ENCODE peak calls at places on chromosome 6, in five cellular contexts. One of them, this sample, is unnamed.
A peak's percentile ranks its signal among the peaks of the same experiment; 100 is the strongest.

GRCh38 chr6:110518281-110518623 is 41.8 kb upstream of the SLC22A16 start:
- DNase-seq in astrocyte of the spinal cord: no peak
- DNase-seq in stomach: no peak
- DNase-seq in right cardiac atrium: no peak
- DNase-seq in transverse colon: no peak
- DNase-seq in this sample: no peak

GRCh38 chr6:44132476-44132875 is 5.1 kb downstream of the TMEM63B start:
- DNase-seq in stomach: peak; percentile 47
- DNase-seq in right cardiac atrium: no peak
- DNase-seq in transverse colon: peak; percentile 74
- DNase-seq in astrocyte of the spinal cord: no peak
- DNase-seq in this sample: no peak

GRCh38 chr6:91045152-91045551 is 458.3 kb upstream of the MAP3K7 start:
- DNase-seq in astrocyte of the spinal cord: no peak
- DNase-seq in right cardiac atrium: no peak
- DNase-seq in transverse colon: no peak
- DNase-seq in stomach: no peak
- DNase-seq in this sample: no peak

GRCh38 chr6:141097471-141097870 is 1035.3 kb upstream of the GJE1 start:
- DNase-seq in transverse colon: no peak
- DNase-seq in right cardiac atrium: no peak
- DNase-seq in astrocyte of the spinal cord: no peak
- DNase-seq in stomach: no peak
- DNase-seq in this sample: no peak

GRCh38 chr6:150622941-150623874 is 23.5 kb downstream of the PLEKHG1 start:
- DNase-seq in transverse colon: no peak
- DNase-seq in right cardiac atrium: no peak
- DNase-seq in stomach: no peak
- DNase-seq in astrocyte of the spinal cord: no peak
- DNase-seq in this sample: no peak

GRCh38 chr6:13711384-13711725 is 280 bp downstream of the RANBP9 start:
- DNase-seq in transverse colon: no peak
- DNase-seq in stomach: no peak
- DNase-seq in astrocyte of the spinal cord: no peak
- DNase-seq in right cardiac atrium: no peak
- DNase-seq in this sample: no peak

GRCh38 chr6:13014551-13015378 is 298.2 kb downstream of the PHACTR1 start:
- DNase-seq in astrocyte of the spinal cord: no peak
- DNase-seq in stomach: no peak
- DNase-seq in right cardiac atrium: peak; percentile 50
- DNase-seq in transverse colon: no peak
- DNase-seq in this sample: no peak

GRCh38 chr6:53112871-53113270 is 35.8 kb downstream of the GCM1 start:
- DNase-seq in stomach: peak; percentile 43
- DNase-seq in transverse colon: no peak
- DNase-seq in astrocyte of the spinal cord: no peak
- DNase-seq in right cardiac atrium: no peak
- DNase-seq in this sample: no peak

GRCh38 chr6:129575378-129576118 is 134.4 kb downstream of the ARHGAP18 start:
- DNase-seq in stomach: no peak
- DNase-seq in astrocyte of the spinal cord: peak; percentile 75
- DNase-seq in right cardiac atrium: no peak
- DNase-seq in transverse colon: no peak
- DNase-seq in this sample: no peak

GRCh38 chr6:137309078-137309762 is 90.0 kb upstream of the IFNGR1 start:
- DNase-seq in astrocyte of the spinal cord: peak; percentile 77
- DNase-seq in right cardiac atrium: peak; percentile 79
- DNase-seq in transverse colon: peak; percentile 82
- DNase-seq in stomach: peak; percentile 86
- DNase-seq in this sample: peak; percentile 86

GRCh38 chr6:91132461-91132860 is 545.6 kb upstream of the MAP3K7 start:
- DNase-seq in stomach: no peak
- DNase-seq in astrocyte of the spinal cord: peak; percentile 26
- DNase-seq in right cardiac atrium: no peak
- DNase-seq in transverse colon: no peak
- DNase-seq in this sample: peak; percentile 74

GRCh38 chr6:6225885-6226284 is 94.6 kb downstream of the F13A1 start:
- DNase-seq in astrocyte of the spinal cord: no peak
- DNase-seq in right cardiac atrium: no peak
- DNase-seq in transverse colon: peak; percentile 30
- DNase-seq in stomach: no peak
- DNase-seq in this sample: no peak

GRCh38 chr6:168095741-168096250 is 16.8 kb upstream of the FRMD1 start:
- DNase-seq in astrocyte of the spinal cord: no peak
- DNase-seq in transverse colon: no peak
- DNase-seq in right cardiac atrium: peak; percentile 3
- DNase-seq in stomach: no peak
- DNase-seq in this sample: no peak

GRCh38 chr6:153150400-153150766 is 19.3 kb upstream of the RGS17 start:
- DNase-seq in transverse colon: no peak
- DNase-seq in astrocyte of the spinal cord: no peak
- DNase-seq in stomach: no peak
- DNase-seq in right cardiac atrium: no peak
- DNase-seq in this sample: no peak

GRCh38 chr6:125361868-125362267 is 60.1 kb upstream of the HDDC2 start:
- DNase-seq in right cardiac atrium: no peak
- DNase-seq in stomach: no peak
- DNase-seq in transverse colon: no peak
- DNase-seq in astrocyte of the spinal cord: no peak
- DNase-seq in this sample: no peak

GRCh38 chr6:130366011-130366963 is at the start of gene TMEM200A:
- DNase-seq in right cardiac atrium: peak; percentile 48
- DNase-seq in stomach: peak; percentile 30
- DNase-seq in transverse colon: peak; percentile 23
- DNase-seq in astrocyte of the spinal cord: peak; percentile 61
- DNase-seq in this sample: peak; percentile 64

GRCh38 chr6:151148111-151148510 is 91.7 kb upstream of the AKAP12 start:
- DNase-seq in stomach: no peak
- DNase-seq in astrocyte of the spinal cord: no peak
- DNase-seq in right cardiac atrium: peak; percentile 65
- DNase-seq in transverse colon: no peak
- DNase-seq in this sample: no peak

GRCh38 chr6:108448481-108448880 is 112.2 kb upstream of the FOXO3 start:
- DNase-seq in right cardiac atrium: no peak
- DNase-seq in astrocyte of the spinal cord: no peak
- DNase-seq in transverse colon: no peak
- DNase-seq in stomach: no peak
- DNase-seq in this sample: no peak

GRCh38 chr6:7615611-7616383 is 25.8 kb downstream of the SNRNP48 start:
- DNase-seq in stomach: peak; percentile 38
- DNase-seq in right cardiac atrium: no peak
- DNase-seq in transverse colon: peak; percentile 33
- DNase-seq in astrocyte of the spinal cord: peak; percentile 65
- DNase-seq in this sample: no peak

GRCh38 chr6:135601857-135602256 is 104.3 kb upstream of the AHI1 start:
- DNase-seq in stomach: no peak
- DNase-seq in right cardiac atrium: no peak
- DNase-seq in transverse colon: no peak
- DNase-seq in astrocyte of the spinal cord: no peak
- DNase-seq in this sample: no peak

GRCh38 chr6:45212976-45213375 is 115.2 kb upstream of the RUNX2 start:
- DNase-seq in stomach: no peak
- DNase-seq in right cardiac atrium: no peak
- DNase-seq in astrocyte of the spinal cord: no peak
- DNase-seq in transverse colon: no peak
- DNase-seq in this sample: no peak

GRCh38 chr6:140850438-140850837 is 1282.3 kb upstream of the GJE1 start:
- DNase-seq in stomach: no peak
- DNase-seq in astrocyte of the spinal cord: peak; percentile 56
- DNase-seq in right cardiac atrium: no peak
- DNase-seq in transverse colon: no peak
- DNase-seq in this sample: no peak

GRCh38 chr6:136647363-136647763 is 97.1 kb upstream of the MAP7 start:
- DNase-seq in right cardiac atrium: no peak
- DNase-seq in transverse colon: no peak
- DNase-seq in astrocyte of the spinal cord: peak; percentile 88
- DNase-seq in stomach: peak; percentile 41
- DNase-seq in this sample: no peak

GRCh38 chr6:170462366-170463020 is 90.6 kb downstream of the PSMB1 start:
- DNase-seq in stomach: no peak
- DNase-seq in right cardiac atrium: no peak
- DNase-seq in astrocyte of the spinal cord: no peak
- DNase-seq in transverse colon: no peak
- DNase-seq in this sample: no peak

DNA sequence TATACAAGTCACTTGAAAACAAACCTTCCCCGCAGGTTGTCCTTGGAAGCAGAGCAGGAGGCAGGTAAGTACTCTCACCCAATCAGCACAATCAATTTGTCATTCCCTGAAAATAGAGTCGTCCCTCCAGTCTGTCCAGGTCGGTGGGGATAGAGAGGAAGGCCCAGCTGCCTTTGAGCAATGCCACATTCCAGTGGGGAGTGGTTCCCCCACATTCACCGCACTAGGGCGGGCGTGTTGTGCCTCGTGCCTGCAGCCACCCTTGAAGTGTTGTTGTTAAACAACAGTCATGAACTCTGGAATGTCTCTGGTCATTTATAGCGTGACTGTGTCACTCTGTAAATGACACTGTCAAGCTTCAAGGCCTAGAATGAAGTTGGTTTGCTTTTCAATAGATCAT is 33.4 kb downstream of the PRDM1 start:
- DNase-seq in right cardiac atrium: no peak
- DNase-seq in stomach: no peak
- DNase-seq in transverse colon: peak; percentile 67
- DNase-seq in astrocyte of the spinal cord: no peak
- DNase-seq in this sample: no peak
- H3K4me3 ChIP-seq in right cardiac atrium: no peak overlapping the region
- H3K4me3 ChIP-seq in stomach: no peak overlapping the region
- H3K4me3 ChIP-seq in transverse colon: no peak overlapping the region
- H3K4me3 ChIP-seq in astrocyte of the spinal cord: no peak overlapping the region
- H3K4me3 ChIP-seq in this sample: no peak overlapping the region

DNA sequence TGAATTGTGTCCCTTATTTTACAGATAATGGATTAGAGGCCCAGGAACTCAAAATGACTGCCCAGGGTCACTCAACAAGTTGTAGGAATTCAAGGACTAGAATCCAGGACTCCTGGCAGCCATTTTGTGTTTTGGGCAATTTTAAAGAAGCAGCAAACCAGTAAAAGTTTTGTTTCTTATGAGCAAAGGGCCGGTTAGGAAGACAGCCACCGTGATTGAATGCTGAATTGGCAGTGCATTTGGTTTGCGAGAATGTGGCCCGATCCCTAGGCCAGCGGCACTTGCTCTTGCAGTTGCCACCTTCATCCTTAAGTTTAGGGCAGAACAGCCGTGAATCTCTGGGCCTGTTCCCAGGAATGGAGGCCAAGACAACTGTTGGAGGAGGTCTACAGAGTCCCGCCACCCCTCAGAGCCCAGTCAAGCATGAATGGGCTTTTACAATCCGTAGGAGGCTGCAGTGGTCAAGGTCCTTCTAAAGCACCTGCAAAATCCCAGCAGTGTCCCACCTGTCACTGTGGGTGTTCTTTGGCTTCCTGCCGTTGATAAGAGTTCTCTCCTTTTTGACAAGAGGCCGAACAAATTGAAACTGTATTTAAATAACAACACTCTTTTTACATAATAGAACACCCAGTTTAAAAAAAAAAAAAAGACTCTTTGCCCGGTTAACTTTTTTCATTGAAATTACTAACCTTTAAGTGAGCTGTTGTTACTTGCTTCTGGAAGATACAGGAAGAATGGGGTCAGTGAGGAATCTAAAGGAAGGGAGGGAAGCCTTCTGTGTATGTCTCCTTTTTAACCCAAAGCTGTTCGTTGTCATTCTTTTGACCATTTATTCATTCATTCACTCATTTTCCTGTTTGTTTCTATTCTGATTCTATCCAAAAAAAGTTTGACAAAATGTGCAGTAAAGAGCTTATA is 68.7 kb downstream of the PHACTR2 start:
- DNase-seq in stomach: no peak
- DNase-seq in transverse colon: no peak
- DNase-seq in astrocyte of the spinal cord: no peak
- DNase-seq in right cardiac atrium: no peak
- DNase-seq in this sample: no peak
- H3K4me3 ChIP-seq in stomach: peak overlapping the region; percentile 22
- H3K4me3 ChIP-seq in transverse colon: no peak overlapping the region
- H3K4me3 ChIP-seq in astrocyte of the spinal cord: no peak overlapping the region
- H3K4me3 ChIP-seq in right cardiac atrium: peak overlapping the region; percentile 23
- H3K4me3 ChIP-seq in this sample: no peak overlapping the region

DNA sequence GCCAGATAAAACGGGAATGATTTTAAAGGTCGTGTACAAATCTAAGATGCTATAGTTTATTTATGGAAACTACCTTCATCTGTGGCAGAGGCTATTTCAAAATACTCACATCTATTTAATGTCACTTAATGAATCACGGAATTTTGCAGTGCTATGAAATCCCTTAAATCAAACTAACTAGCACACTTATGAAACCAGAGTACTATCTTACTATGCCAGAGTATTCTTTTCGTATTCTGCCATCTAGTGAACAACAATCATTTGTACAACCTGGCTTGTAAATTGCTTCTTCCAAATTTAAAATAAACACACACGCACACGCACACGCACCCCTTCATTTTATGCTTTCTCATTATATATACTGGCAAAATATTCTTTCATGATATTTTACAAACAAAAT is 78.0 kb upstream of the BMP5 start:
- DNase-seq in right cardiac atrium: no peak
- DNase-seq in transverse colon: no peak
- DNase-seq in stomach: no peak
- DNase-seq in astrocyte of the spinal cord: peak; percentile 63
- DNase-seq in this sample: no peak
- H3K4me3 ChIP-seq in right cardiac atrium: peak overlapping the region; percentile 56
- H3K4me3 ChIP-seq in transverse colon: no peak overlapping the region
- H3K4me3 ChIP-seq in stomach: peak overlapping the region; percentile 5
- H3K4me3 ChIP-seq in astrocyte of the spinal cord: no peak overlapping the region
- H3K4me3 ChIP-seq in this sample: peak overlapping the region; percentile 21

GRCh38 chr6:4381379-4381778 is 246.0 kb upstream of the ECI2 start:
- DNase-seq in stomach: no peak
- DNase-seq in transverse colon: no peak
- DNase-seq in astrocyte of the spinal cord: no peak
- DNase-seq in right cardiac atrium: no peak
- DNase-seq in this sample: no peak

GRCh38 chr6:4380881-4381281 is 245.5 kb upstream of the ECI2 start:
- DNase-seq in right cardiac atrium: no peak
- DNase-seq in transverse colon: no peak
- DNase-seq in astrocyte of the spinal cord: no peak
- DNase-seq in stomach: no peak
- DNase-seq in this sample: no peak

GRCh38 chr6:4383910-4384637 is 248.7 kb upstream of the ECI2 start:
- DNase-seq in transverse colon: no peak
- DNase-seq in astrocyte of the spinal cord: no peak
- DNase-seq in stomach: no peak
- DNase-seq in right cardiac atrium: no peak
- DNase-seq in this sample: no peak

GRCh38 chr6:4384638-4385036 is 249.3 kb upstream of the ECI2 start:
- DNase-seq in transverse colon: no peak
- DNase-seq in right cardiac atrium: no peak
- DNase-seq in stomach: no peak
- DNase-seq in astrocyte of the spinal cord: no peak
- DNase-seq in this sample: no peak

DNA sequence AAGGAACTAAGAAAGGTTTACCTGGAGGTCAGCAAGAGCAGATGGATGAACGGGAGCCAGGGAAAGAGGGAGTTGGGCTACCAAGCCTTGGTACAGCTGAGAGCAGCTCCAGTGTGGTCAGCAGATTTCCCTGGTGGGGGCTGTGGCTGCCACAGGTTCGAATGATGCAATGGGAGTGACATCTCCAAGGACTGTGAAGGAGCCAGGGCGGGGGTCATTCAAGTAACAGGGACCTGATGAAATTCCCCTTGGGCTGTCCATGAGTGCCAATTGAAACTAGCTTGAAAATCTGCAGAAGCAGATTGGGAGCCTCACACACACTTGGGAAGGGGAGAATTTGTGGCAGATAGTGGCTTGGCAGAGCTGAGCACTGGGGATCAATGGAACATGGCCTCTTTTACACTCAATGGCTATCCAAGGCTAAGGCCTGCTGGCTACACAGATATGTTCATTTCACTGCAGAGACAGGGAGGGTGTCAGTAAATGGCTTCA is 247.0 kb upstream of the ECI2 start:
- DNase-seq in right cardiac atrium: no peak
- DNase-seq in transverse colon: no peak
- DNase-seq in stomach: no peak
- DNase-seq in astrocyte of the spinal cord: no peak
- DNase-seq in this sample: no peak
- H3K4me3 ChIP-seq in right cardiac atrium: no peak overlapping the region
- H3K4me3 ChIP-seq in transverse colon: no peak overlapping the region
- H3K4me3 ChIP-seq in stomach: no peak overlapping the region
- H3K4me3 ChIP-seq in astrocyte of the spinal cord: no peak overlapping the region
- H3K4me3 ChIP-seq in this sample: no peak overlapping the region